ENCODE peak calls at places on chromosomes 16 and 17, in five cellular contexts. One of them, this sample, is unnamed. For H3K27me3, the result is how much of the 10 kb centered on the place peaks cover.

GRCh38 chr17:79916991-79917901 is 78.0 kb upstream of the CBX4 start:
- DNase-seq in Peyer's patch: peak
- DNase-seq in transverse colon: no peak
- DNase-seq in spleen: peak
- DNase-seq in tibial nerve: no peak
- DNase-seq in this sample: no peak

GRCh38 chr17:30924341-30924740 is 2.6 kb downstream of the ADAP2 start:
- DNase-seq in spleen: no peak
- DNase-seq in transverse colon: no peak
- DNase-seq in Peyer's patch: no peak
- DNase-seq in tibial nerve: no peak
- DNase-seq in this sample: no peak

GRCh38 chr16:24568392-24568791 is 29.0 kb downstream of the RBBP6 start:
- DNase-seq in tibial nerve: no peak
- DNase-seq in transverse colon: no peak
- DNase-seq in Peyer's patch: no peak
- DNase-seq in spleen: no peak
- DNase-seq in this sample: no peak

GRCh38 chr16:1177750-1178149 is 24.8 kb downstream of the CACNA1H start:
- DNase-seq in Peyer's patch: no peak
- DNase-seq in tibial nerve: no peak
- DNase-seq in transverse colon: no peak
- DNase-seq in spleen: no peak
- DNase-seq in this sample: no peak

GRCh38 chr16:56047307-56048234 is 143.7 kb upstream of the GNAO1 start:
- DNase-seq in spleen: no peak
- DNase-seq in tibial nerve: no peak
- DNase-seq in transverse colon: no peak
- DNase-seq in Peyer's patch: no peak
- DNase-seq in this sample: no peak

GRCh38 chr17:51059781-51060180 is 60.9 kb downstream of the SPAG9 start:
- DNase-seq in tibial nerve: no peak
- DNase-seq in Peyer's patch: no peak
- DNase-seq in transverse colon: no peak
- DNase-seq in spleen: no peak
- DNase-seq in this sample: no peak

GRCh38 chr17:26731005-26731921 is 562.7 kb upstream of the WSB1 start:
- DNase-seq in tibial nerve: no peak
- DNase-seq in Peyer's patch: no peak
- DNase-seq in spleen: peak
- DNase-seq in transverse colon: no peak
- DNase-seq in this sample: no peak

GRCh38 chr16:30697264-30698138 is 1.5 kb upstream of the SRCAP start:
- DNase-seq in Peyer's patch: no peak
- DNase-seq in spleen: peak
- DNase-seq in tibial nerve: no peak
- DNase-seq in transverse colon: no peak
- DNase-seq in this sample: no peak

GRCh38 chr16:2767891-2768290 is 9.2 kb downstream of the ELOB start:
- DNase-seq in transverse colon: no peak
- DNase-seq in Peyer's patch: peak
- DNase-seq in tibial nerve: no peak
- DNase-seq in spleen: peak
- DNase-seq in this sample: no peak

GRCh38 chr17:6551909-6552768 is 4.2 kb downstream of the PITPNM3 start:
- DNase-seq in Peyer's patch: peak
- DNase-seq in transverse colon: peak
- DNase-seq in tibial nerve: no peak
- DNase-seq in spleen: no peak
- DNase-seq in this sample: no peak

GRCh38 chr17:7258731-7259554 is 3.3 kb downstream of the CLDN7 start:
- DNase-seq in transverse colon: peak
- DNase-seq in tibial nerve: no peak
- DNase-seq in spleen: no peak
- DNase-seq in Peyer's patch: peak
- DNase-seq in this sample: no peak

DNA sequence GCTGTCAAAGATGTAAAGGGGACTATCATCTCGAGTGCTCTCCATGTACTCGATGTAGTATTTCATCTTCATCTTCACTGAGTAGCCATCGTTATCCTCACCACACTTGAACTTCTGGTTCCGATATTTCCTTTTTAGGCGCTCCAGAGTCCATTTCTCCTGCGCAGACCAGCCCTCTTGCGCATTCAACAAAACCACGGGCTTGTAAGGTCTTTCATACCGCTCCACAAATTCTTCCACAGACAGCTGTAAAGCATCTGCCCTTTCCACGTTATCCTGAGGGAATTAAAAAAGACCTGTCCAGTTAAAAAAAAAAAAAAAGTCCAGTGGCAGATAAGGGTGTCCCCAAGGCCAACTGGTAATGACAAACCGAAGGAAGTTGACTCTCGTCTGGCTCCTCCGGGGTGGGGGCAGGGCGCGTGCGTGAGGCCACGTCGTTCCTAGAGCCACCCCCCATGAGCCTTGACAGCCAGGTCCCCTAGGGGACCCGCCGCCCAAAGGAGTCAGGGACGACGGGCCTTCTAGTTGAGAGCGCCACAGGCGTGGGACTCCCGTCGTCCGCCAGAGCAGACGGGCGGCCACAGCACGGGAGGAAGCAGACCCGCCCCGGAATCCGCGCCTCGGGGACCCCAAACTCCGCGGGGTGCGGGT is 701 bp downstream of the JMJD6 start:
- DNase-seq in tibial nerve: peak
- DNase-seq in spleen: peak
- DNase-seq in transverse colon: peak
- DNase-seq in Peyer's patch: peak
- DNase-seq in this sample: no peak
- TF ChIP-seq POLR2A in tibial nerve: no peak
- TF ChIP-seq POLR2A in spleen: peak
- TF ChIP-seq POLR2A in transverse colon: no peak
- TF ChIP-seq POLR2A in Peyer's patch: no peak
- TF ChIP-seq POLR2A in this sample: no peak

DNA sequence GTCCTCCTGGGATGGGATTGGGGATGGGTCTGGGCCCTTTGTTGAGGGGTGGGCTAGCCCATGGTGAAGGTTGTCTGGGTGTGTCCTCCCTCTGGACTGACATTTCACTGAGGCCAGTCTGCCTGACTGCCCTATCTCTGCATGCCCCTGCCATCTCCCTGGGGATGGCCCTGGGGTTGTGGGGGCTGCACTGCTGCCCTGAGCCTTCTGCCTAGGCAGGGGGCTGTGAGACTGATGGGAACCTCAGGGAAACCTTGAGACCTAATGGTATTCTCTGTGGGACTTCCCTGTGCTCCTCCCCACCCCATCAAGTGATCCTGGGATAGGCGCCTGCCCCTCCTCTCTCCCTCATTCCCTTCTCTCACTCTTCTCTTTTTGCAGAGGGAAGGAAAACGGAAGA is 19.9 kb downstream of the RAI1 start:
- DNase-seq in spleen: no peak
- DNase-seq in transverse colon: no peak
- DNase-seq in Peyer's patch: no peak
- DNase-seq in tibial nerve: no peak
- DNase-seq in this sample: no peak
- H3K27me3 ChIP-seq in spleen: under half
- H3K27me3 ChIP-seq in transverse colon: under half
- H3K27me3 ChIP-seq in Peyer's patch: under half
- H3K27me3 ChIP-seq in tibial nerve: under half
- H3K27me3 ChIP-seq in this sample: under half

GRCh38 chr17:75271233-75271954 is 363 bp upstream of the MIF4GD start:
- DNase-seq in Peyer's patch: peak
- DNase-seq in tibial nerve: peak
- DNase-seq in spleen: peak
- DNase-seq in transverse colon: peak
- DNase-seq in this sample: no peak
- TF ChIP-seq CTCF in Peyer's patch: peak
- TF ChIP-seq CTCF in tibial nerve: peak
- TF ChIP-seq CTCF in spleen: peak
- TF ChIP-seq CTCF in transverse colon: peak
- TF ChIP-seq CTCF in this sample: peak

GRCh38 chr17:1773755-1774181 is 11.9 kb downstream of the SERPINF1 start:
- DNase-seq in transverse colon: no peak
- DNase-seq in tibial nerve: peak
- DNase-seq in spleen: no peak
- DNase-seq in Peyer's patch: no peak
- DNase-seq in this sample: no peak
- TF ChIP-seq POLR2A in transverse colon: peak
- TF ChIP-seq POLR2A in tibial nerve: no peak
- TF ChIP-seq POLR2A in spleen: no peak
- TF ChIP-seq POLR2A in Peyer's patch: no peak
- TF ChIP-seq POLR2A in this sample: no peak

DNA sequence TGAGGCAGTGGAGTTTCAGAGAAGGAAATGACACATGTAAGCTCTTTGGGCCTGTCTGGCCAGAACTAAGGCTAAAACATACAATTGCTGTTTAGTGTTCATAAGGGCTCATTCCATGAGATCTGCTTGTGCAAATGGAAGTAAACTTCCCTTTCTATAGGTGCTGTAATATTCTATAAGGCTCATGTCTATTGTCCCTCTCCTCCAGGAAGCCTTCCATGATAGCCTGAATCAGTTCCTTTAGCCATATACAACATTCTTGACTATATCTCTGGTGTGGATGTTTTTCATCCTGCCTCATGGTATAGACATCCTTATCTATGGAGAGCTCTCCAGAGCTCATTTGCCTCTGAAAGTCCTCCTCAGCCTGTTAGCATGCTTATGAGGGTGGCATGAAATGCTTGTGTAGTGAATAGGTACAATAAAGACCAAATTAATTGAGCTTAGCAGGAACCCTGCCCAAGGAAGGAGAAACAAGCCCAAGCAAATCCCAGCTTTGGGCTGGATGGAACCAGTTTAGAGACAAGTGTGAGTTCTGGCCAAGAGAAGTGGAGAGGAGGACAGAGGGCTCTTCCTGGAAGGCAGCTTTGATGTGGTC is 1.6 kb upstream of the ETV4 start:
- DNase-seq in spleen: no peak
- DNase-seq in Peyer's patch: no peak
- DNase-seq in transverse colon: no peak
- DNase-seq in tibial nerve: no peak
- DNase-seq in this sample: no peak
- H3K27me3 ChIP-seq in spleen: under half
- H3K27me3 ChIP-seq in Peyer's patch: under half
- H3K27me3 ChIP-seq in transverse colon: under half
- H3K27me3 ChIP-seq in tibial nerve: under half
- H3K27me3 ChIP-seq in this sample: under half

GRCh38 chr16:69498926-69499325 is 66.8 kb upstream of the NFAT5 start:
- DNase-seq in Peyer's patch: no peak
- DNase-seq in tibial nerve: no peak
- DNase-seq in spleen: no peak
- DNase-seq in transverse colon: no peak
- DNase-seq in this sample: no peak

GRCh38 chr16:69497876-69498596 is 67.7 kb upstream of the NFAT5 start:
- DNase-seq in transverse colon: no peak
- DNase-seq in spleen: no peak
- DNase-seq in Peyer's patch: no peak
- DNase-seq in tibial nerve: no peak
- DNase-seq in this sample: no peak

GRCh38 chr16:69496376-69496775 is 69.4 kb upstream of the NFAT5 start:
- DNase-seq in tibial nerve: no peak
- DNase-seq in spleen: no peak
- DNase-seq in Peyer's patch: no peak
- DNase-seq in transverse colon: no peak
- DNase-seq in this sample: no peak

GRCh38 chr16:69495821-69496220 is 69.9 kb upstream of the NFAT5 start:
- DNase-seq in transverse colon: no peak
- DNase-seq in spleen: no peak
- DNase-seq in Peyer's patch: no peak
- DNase-seq in tibial nerve: no peak
- DNase-seq in this sample: no peak

DNA sequence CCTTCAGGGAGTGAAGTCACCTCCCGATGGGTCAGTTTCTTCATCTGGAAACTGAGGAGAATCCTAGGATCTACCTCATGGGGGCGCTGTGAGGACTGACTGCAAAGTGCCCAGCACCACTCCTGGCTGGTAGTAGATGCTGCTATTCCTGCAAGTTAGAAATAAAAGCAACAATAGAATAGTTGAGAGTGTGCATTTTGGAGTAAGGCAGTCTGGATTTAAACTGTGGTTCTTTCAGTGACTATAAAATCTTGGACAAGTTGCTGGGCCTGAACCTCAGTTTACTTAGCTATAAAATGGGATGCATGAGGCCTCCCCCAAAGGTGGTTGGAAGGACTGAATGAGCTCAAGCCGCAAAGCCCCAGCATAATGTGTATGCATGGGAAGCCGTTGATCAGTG is 70.6 kb downstream of the CYB5B start:
- DNase-seq in spleen: no peak
- DNase-seq in tibial nerve: no peak
- DNase-seq in transverse colon: peak
- DNase-seq in Peyer's patch: no peak
- DNase-seq in this sample: no peak
- TF ChIP-seq CTCF in spleen: no peak
- TF ChIP-seq CTCF in tibial nerve: no peak
- TF ChIP-seq CTCF in transverse colon: no peak
- TF ChIP-seq CTCF in Peyer's patch: no peak
- TF ChIP-seq CTCF in this sample: no peak

This sample was measured in esophagus squamous epithelium.